ENCODE peak calls at places on chromosomes 11 and 22, in four cellular contexts. One of them, this sample, is unnamed.
A peak's percentile ranks its signal among the peaks of the same experiment; 100 is the strongest.

GRCh38 chr22:24553597-24554315 is 1.2 kb downstream of the GUCD1 start:
- DNase-seq in K562: no peak
- DNase-seq in MM.1S: peak; percentile 31
- DNase-seq in endothelial cell of umbilical vein: no peak
- DNase-seq in this sample: peak; percentile 64

GRCh38 chr22:47386812-47387510 is 624.5 kb downstream of the TBC1D22A start:
- DNase-seq in endothelial cell of umbilical vein: no peak
- DNase-seq in MM.1S: no peak
- DNase-seq in K562: no peak
- DNase-seq in this sample: no peak

GRCh38 chr11:120608760-120609211 is 97.2 kb downstream of the GRIK4 start:
- DNase-seq in MM.1S: no peak
- DNase-seq in K562: no peak
- DNase-seq in endothelial cell of umbilical vein: no peak
- DNase-seq in this sample: peak; percentile 43

GRCh38 chr11:127157225-127157624 is 156.7 kb upstream of the KIRREL3 start:
- DNase-seq in MM.1S: no peak
- DNase-seq in K562: no peak
- DNase-seq in endothelial cell of umbilical vein: no peak
- DNase-seq in this sample: no peak

GRCh38 chr11:107741044-107741823 is 29.4 kb upstream of the SLN start:
- DNase-seq in K562: peak; percentile 19
- DNase-seq in endothelial cell of umbilical vein: peak; percentile 48
- DNase-seq in MM.1S: peak; percentile 23
- DNase-seq in this sample: peak; percentile 56

GRCh38 chr11:94077568-94078293 is 50.9 kb upstream of the PANX1 start:
- DNase-seq in MM.1S: no peak
- DNase-seq in endothelial cell of umbilical vein: peak; percentile 31
- DNase-seq in K562: peak; percentile 12
- DNase-seq in this sample: no peak

GRCh38 chr11:29019960-29020683 is 911.9 kb downstream of the METTL15 start:
- DNase-seq in K562: no peak
- DNase-seq in endothelial cell of umbilical vein: peak; percentile 80
- DNase-seq in MM.1S: no peak
- DNase-seq in this sample: peak; percentile 44

GRCh38 chr11:123426766-123427165 is 3.3 kb upstream of the GRAMD1B start:
- DNase-seq in K562: no peak
- DNase-seq in MM.1S: no peak
- DNase-seq in endothelial cell of umbilical vein: no peak
- DNase-seq in this sample: no peak

GRCh38 chr22:33861216-33861875 is 58.9 kb downstream of the LARGE1 start:
- DNase-seq in K562: no peak
- DNase-seq in endothelial cell of umbilical vein: no peak
- DNase-seq in MM.1S: no peak
- DNase-seq in this sample: no peak

GRCh38 chr11:36471577-36471976 is 38.5 kb downstream of the TRAF6 start:
- DNase-seq in MM.1S: no peak
- DNase-seq in endothelial cell of umbilical vein: no peak
- DNase-seq in K562: no peak
- DNase-seq in this sample: no peak

GRCh38 chr11:1458340-1459218 is 28.0 kb downstream of the MOB2 start:
- DNase-seq in K562: peak; percentile 88
- DNase-seq in endothelial cell of umbilical vein: no peak
- DNase-seq in MM.1S: no peak
- DNase-seq in this sample: peak; percentile 50

GRCh38 chr11:45926536-45927331 is 4.3 kb downstream of the LARGE2 start:
- DNase-seq in endothelial cell of umbilical vein: no peak
- DNase-seq in MM.1S: no peak
- DNase-seq in K562: no peak
- DNase-seq in this sample: no peak

GRCh38 chr22:40009953-40010751 is 15.4 kb downstream of the FAM83F start:
- DNase-seq in MM.1S: no peak
- DNase-seq in K562: no peak
- DNase-seq in endothelial cell of umbilical vein: no peak
- DNase-seq in this sample: no peak

GRCh38 chr22:47192651-47193437 is 430.4 kb downstream of the TBC1D22A start:
- DNase-seq in K562: peak; percentile 82
- DNase-seq in MM.1S: no peak
- DNase-seq in endothelial cell of umbilical vein: no peak
- DNase-seq in this sample: no peak

GRCh38 chr22:35183917-35184316 is 73.4 kb upstream of the HMGXB4 start:
- DNase-seq in K562: no peak
- DNase-seq in endothelial cell of umbilical vein: no peak
- DNase-seq in MM.1S: no peak
- DNase-seq in this sample: no peak

GRCh38 chr22:11616811-11617210 is 3911.2 kb upstream of the OR11H1 start:
- DNase-seq in endothelial cell of umbilical vein: no peak
- DNase-seq in MM.1S: no peak
- DNase-seq in K562: no peak
- DNase-seq in this sample: no peak

GRCh38 chr11:29075726-29076125 is 941.1 kb downstream of the KCNA4 start:
- DNase-seq in endothelial cell of umbilical vein: no peak
- DNase-seq in MM.1S: no peak
- DNase-seq in K562: no peak
- DNase-seq in this sample: no peak

GRCh38 chr11:68296344-68297051 is 15.9 kb upstream of the LRP5 start:
- DNase-seq in K562: peak; percentile 3
- DNase-seq in endothelial cell of umbilical vein: no peak
- DNase-seq in MM.1S: no peak
- DNase-seq in this sample: no peak

GRCh38 chr22:49588739-49589138 is 238.9 kb downstream of the BRD1 start:
- DNase-seq in endothelial cell of umbilical vein: no peak
- DNase-seq in MM.1S: no peak
- DNase-seq in K562: no peak
- DNase-seq in this sample: no peak

GRCh38 chr11:19458231-19458630 is 217.5 kb upstream of the E2F8 start:
- DNase-seq in MM.1S: no peak
- DNase-seq in endothelial cell of umbilical vein: no peak
- DNase-seq in K562: no peak
- DNase-seq in this sample: peak; percentile 28

GRCh38 chr11:132114185-132114584 is 743.8 kb downstream of the NTM start:
- DNase-seq in endothelial cell of umbilical vein: peak; percentile 44
- DNase-seq in MM.1S: peak; percentile 24
- DNase-seq in K562: no peak
- DNase-seq in this sample: peak; percentile 65

GRCh38 chr11:90168571-90168970 is 34.1 kb downstream of the NAALAD2 start:
- DNase-seq in MM.1S: no peak
- DNase-seq in endothelial cell of umbilical vein: no peak
- DNase-seq in K562: no peak
- DNase-seq in this sample: no peak

GRCh38 chr11:133955945-133956421 is 785 bp downstream of the IGSF9B start:
- DNase-seq in endothelial cell of umbilical vein: no peak
- DNase-seq in MM.1S: no peak
- DNase-seq in K562: no peak
- DNase-seq in this sample: no peak
- TF ChIP-seq EZH2 in endothelial cell of umbilical vein: peak; percentile 86
- TF ChIP-seq EZH2 in MM.1S: no peak
- TF ChIP-seq EZH2 in K562: no peak
- TF ChIP-seq EZH2 in this sample: no peak

GRCh38 chr22:20106205-20106848 is 9.6 kb upstream of the RANBP1 start:
- DNase-seq in K562: no peak
- DNase-seq in endothelial cell of umbilical vein: no peak
- DNase-seq in MM.1S: no peak
- DNase-seq in this sample: no peak
- H4K20me1 ChIP-seq in K562: peaks cover 70% of the 10 kb centered on the region
- H4K20me1 ChIP-seq in endothelial cell of umbilical vein: no peaks in the 10 kb centered on the region
- H4K20me1 ChIP-seq in MM.1S: no peaks in the 10 kb centered on the region
- H4K20me1 ChIP-seq in this sample: no peaks in the 10 kb centered on the region

DNA sequence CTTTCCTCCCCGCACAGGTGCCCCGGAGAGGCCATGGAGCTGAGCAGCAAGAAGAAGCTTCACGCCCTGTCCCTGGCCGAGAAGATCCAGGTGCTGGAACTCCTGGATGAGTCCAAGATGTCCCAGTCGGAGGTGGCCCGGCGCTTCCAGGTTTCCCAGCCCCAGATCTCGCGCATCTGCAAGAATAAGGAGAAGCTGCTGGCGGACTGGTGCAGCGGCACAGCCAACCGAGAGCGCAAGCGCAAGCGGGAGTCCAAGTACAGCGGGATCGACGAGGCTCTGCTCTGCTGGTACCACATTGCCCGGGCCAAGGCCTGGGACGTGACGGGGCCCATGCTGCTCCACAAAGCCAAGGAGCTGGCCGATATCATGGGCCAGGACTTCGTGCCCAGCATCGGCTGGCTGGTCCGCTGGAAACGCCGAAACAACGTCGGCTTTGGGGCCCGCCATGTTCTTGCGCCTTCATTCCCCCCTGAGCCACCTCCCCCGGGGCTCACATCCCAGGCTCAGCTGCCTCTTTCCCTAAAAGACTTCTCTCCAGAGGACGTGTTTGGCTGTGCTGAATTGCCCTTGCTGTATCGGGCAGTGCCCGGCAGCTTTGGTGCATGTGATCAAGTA is 1.3 kb downstream of the TIGD3 start:
- DNase-seq in endothelial cell of umbilical vein: peak; percentile 26
- DNase-seq in K562: no peak
- DNase-seq in MM.1S: no peak
- DNase-seq in this sample: peak; percentile 82
- TF ChIP-seq EZH2 in endothelial cell of umbilical vein: peak; percentile 41
- TF ChIP-seq EZH2 in K562: no peak
- TF ChIP-seq EZH2 in MM.1S: no peak
- TF ChIP-seq EZH2 in this sample: no peak

DNA sequence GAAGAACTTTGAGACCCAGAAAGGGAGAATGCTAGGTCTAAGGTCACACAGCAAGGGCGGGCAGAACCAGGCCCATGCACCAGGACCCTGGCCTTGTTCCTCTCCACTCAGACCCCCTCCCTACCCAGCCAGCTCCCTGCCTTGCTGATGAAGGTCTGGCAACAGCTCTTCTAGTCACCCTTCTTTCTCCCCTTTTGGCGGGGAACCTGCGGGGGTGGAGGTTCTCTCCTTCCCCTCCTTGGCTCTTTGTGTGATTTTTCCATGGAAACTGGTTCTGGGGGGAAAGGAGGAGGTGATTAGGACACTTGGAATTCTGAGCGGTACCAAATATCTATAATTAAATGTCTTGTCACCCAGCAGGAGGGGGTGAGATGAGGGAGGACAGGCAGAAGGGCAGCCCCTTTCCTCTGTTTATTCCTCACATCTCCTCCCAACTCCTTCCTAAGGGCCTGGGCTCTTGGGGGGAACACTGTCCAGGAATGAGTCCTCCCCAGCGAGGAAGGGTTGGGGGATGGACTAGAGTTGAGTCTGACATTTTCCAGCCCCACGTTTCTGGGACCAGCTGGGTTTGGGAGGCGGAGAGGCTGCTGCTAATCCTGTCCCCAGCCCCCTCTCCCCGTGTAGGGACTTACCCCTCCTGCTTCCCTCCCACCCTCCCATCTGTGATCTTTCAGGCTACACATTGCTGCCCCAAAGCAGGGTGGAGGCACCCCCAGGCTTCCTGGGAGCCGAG is 7.4 kb downstream of the ARHGEF17 start:
- DNase-seq in K562: no peak
- DNase-seq in MM.1S: no peak
- DNase-seq in endothelial cell of umbilical vein: no peak
- DNase-seq in this sample: peak; percentile 40
- H4K20me1 ChIP-seq in K562: no peaks in the 10 kb centered on the region
- H4K20me1 ChIP-seq in MM.1S: no peaks in the 10 kb centered on the region
- H4K20me1 ChIP-seq in endothelial cell of umbilical vein: no peaks in the 10 kb centered on the region
- H4K20me1 ChIP-seq in this sample: peaks cover 6% of the 10 kb centered on the region

GRCh38 chr11:78022397-78023396 is at the start of gene KCTD14:
- DNase-seq in MM.1S: no peak
- DNase-seq in endothelial cell of umbilical vein: no peak
- DNase-seq in K562: no peak
- DNase-seq in this sample: peak; percentile 34
- TF ChIP-seq EZH2 in MM.1S: no peak
- TF ChIP-seq EZH2 in endothelial cell of umbilical vein: no peak
- TF ChIP-seq EZH2 in K562: no peak
- TF ChIP-seq EZH2 in this sample: no peak

GRCh38 chr11:57779275-57779674 is 17.7 kb downstream of the CTNND1 start:
- DNase-seq in MM.1S: no peak
- DNase-seq in K562: no peak
- DNase-seq in endothelial cell of umbilical vein: peak; percentile 71
- DNase-seq in this sample: peak; percentile 76
- H4K20me1 ChIP-seq in MM.1S: no peaks in the 10 kb centered on the region
- H4K20me1 ChIP-seq in K562: peaks cover 63% of the 10 kb centered on the region
- H4K20me1 ChIP-seq in endothelial cell of umbilical vein: no peaks in the 10 kb centered on the region
- H4K20me1 ChIP-seq in this sample: peaks cover 30% of the 10 kb centered on the region

GRCh38 chr22:26122920-26123468 is 46.3 kb upstream of the SEZ6L start:
- DNase-seq in K562: no peak
- DNase-seq in endothelial cell of umbilical vein: no peak
- DNase-seq in MM.1S: peak; percentile 52
- DNase-seq in this sample: no peak

GRCh38 chr22:26131755-26132154 is 37.5 kb upstream of the SEZ6L start:
- DNase-seq in MM.1S: no peak
- DNase-seq in K562: no peak
- DNase-seq in endothelial cell of umbilical vein: no peak
- DNase-seq in this sample: no peak

GRCh38 chr22:26124991-26125725 is 44.1 kb upstream of the SEZ6L start:
- DNase-seq in K562: no peak
- DNase-seq in MM.1S: no peak
- DNase-seq in endothelial cell of umbilical vein: no peak
- DNase-seq in this sample: no peak

DNA sequence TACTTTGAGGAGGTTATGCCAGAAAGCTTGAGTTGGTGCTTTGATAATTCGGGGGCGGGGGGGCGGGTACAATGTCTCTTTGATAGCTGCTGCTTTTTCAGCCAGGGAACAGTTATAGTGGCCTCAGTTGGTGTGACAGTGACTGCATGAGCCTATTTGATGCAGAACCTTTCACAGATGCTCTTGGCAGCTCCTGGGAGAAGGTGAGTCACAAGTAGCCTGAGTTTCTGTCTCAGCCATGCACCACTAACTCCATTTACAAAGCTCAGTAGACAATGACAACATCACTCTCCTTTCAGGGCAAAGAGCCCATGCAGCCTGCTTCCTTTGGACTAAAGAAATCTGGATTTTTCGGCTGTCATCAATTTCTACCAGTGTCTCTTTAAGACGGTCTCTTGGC is 42.1 kb upstream of the SEZ6L start:
- DNase-seq in MM.1S: no peak
- DNase-seq in endothelial cell of umbilical vein: no peak
- DNase-seq in K562: no peak
- DNase-seq in this sample: no peak
- TF ChIP-seq EZH2 in MM.1S: no peak
- TF ChIP-seq EZH2 in endothelial cell of umbilical vein: no peak
- TF ChIP-seq EZH2 in K562: no peak
- TF ChIP-seq EZH2 in this sample: no peak

GRCh38 chr22:29623553-29624169 is 20.2 kb downstream of the NF2 start:
- DNase-seq in MM.1S: no peak
- DNase-seq in endothelial cell of umbilical vein: peak; percentile 38
- DNase-seq in K562: no peak
- DNase-seq in this sample: no peak
- H4K20me1 ChIP-seq in MM.1S: peaks cover 6% of the 10 kb centered on the region
- H4K20me1 ChIP-seq in endothelial cell of umbilical vein: no peaks in the 10 kb centered on the region
- H4K20me1 ChIP-seq in K562: peaks cover 6% of the 10 kb centered on the region
- H4K20me1 ChIP-seq in this sample: no peaks in the 10 kb centered on the region

GRCh38 chr11:16606784-16607674 is 131.4 kb upstream of the C11orf58 start:
- DNase-seq in K562: peak; percentile 50
- DNase-seq in endothelial cell of umbilical vein: no peak
- DNase-seq in MM.1S: no peak
- DNase-seq in this sample: no peak
- TF ChIP-seq EZH2 in K562: no peak
- TF ChIP-seq EZH2 in endothelial cell of umbilical vein: peak; percentile 76
- TF ChIP-seq EZH2 in MM.1S: no peak
- TF ChIP-seq EZH2 in this sample: no peak

This sample was measured in GM23248.